ENCODE peak calls at places on chromosomes 4 and X, in four cellular contexts. V, I, O and C are unnamed samples.

GRCh38 chr4:170391066-170391754 is 301.5 kb upstream of the AADAT start:
- DNase-seq in I (no peak), O (peak; percentile 48), V (no peak), C (no peak)

GRCh38 chr4:148740701-148741100 is 298.5 kb upstream of the NR3C2 start:
- DNase-seq in O (no peak), I (no peak), V (no peak), C (no peak)

GRCh38 chr4:40228497-40229365 is 31.9 kb downstream of the RHOH start:
- DNase-seq in I (no peak), O (no peak), V (no peak), C (no peak)

GRCh38 chr4:173761938-173762337 is 231.9 kb upstream of the HAND2 start:
- DNase-seq in O (no peak), I (no peak), V (no peak), C (no peak)

GRCh38 chrX:46444011-46444410 is 101.2 kb downstream of the ZNF674 start:
- DNase-seq in O (peak; percentile 37), V (peak; percentile 79), I (no peak), C (peak; percentile 5)

GRCh38 chr4:41751325-41752061 is 3.0 kb upstream of the PHOX2B start:
- DNase-seq in O (no peak), I (peak; percentile 30), V (no peak), C (no peak)

GRCh38 chr4:2168469-2169319 is 73.2 kb downstream of the HAUS3 start:
- DNase-seq in V (no peak), O (no peak), I (no peak), C (no peak)

GRCh38 chr4:15851969-15852368 is 73.8 kb downstream of the CD38 start:
- DNase-seq in I (no peak), O (no peak), V (no peak), C (no peak)

GRCh38 chr4:78644744-78645330 is 93.3 kb downstream of the ANXA3 start:
- DNase-seq in O (peak; percentile 24), I (peak; percentile 74), V (peak; percentile 74), C (no peak)